ENCODE peak calls at places on chromosome 11, in eight cellular contexts. N is K562, T is colonic mucosa, K is psoas muscle, G is right atrium auricular region, O is left ventricle myocardium inferior, D is mesendoderm, Q is RWPE1. J is an unnamed sample.

GRCh38 chr11:2781413-2782274 is 81.8 kb upstream of the KCNQ1OT1 start:
- DNase-seq in O (peak; percentile 7), Q (no peak), G (peak; percentile 53), N (peak; percentile 64), T (peak; percentile 16), K (peak; percentile 43), D (no peak), J (no peak)

GRCh38 chr11:62409831-62410230 is 9.0 kb upstream of the SCGB1A1 start:
- DNase-seq in Q (no peak), K (no peak), D (no peak), O (no peak), N (no peak), G (no peak), T (no peak), J (no peak)

GRCh38 chr11:1062075-1062820 is 12.4 kb upstream of the MUC2 start:
- DNase-seq in T (peak; percentile 60), N (no peak), D (no peak), G (no peak), Q (no peak), K (no peak), O (no peak), J (no peak)

GRCh38 chr11:34358258-34358665 is 452 bp upstream of the ABTB2 start:
- DNase-seq in Q (peak; percentile 86), N (peak; percentile 67), D (peak; percentile 91), K (no peak), G (peak; percentile 66), O (peak; percentile 58), T (peak; percentile 75), J (peak; percentile 82)

GRCh38 chr11:40819230-40819629 is 640.2 kb downstream of the LRRC4C start:
- DNase-seq in D (peak; percentile 21), N (no peak), T (no peak), G (no peak), O (no peak), K (no peak), Q (no peak), J (peak; percentile 1)

GRCh38 chr11:46675288-46675851 is 25.0 kb downstream of the ARHGAP1 start:
- DNase-seq in T (peak; percentile 73), D (peak; percentile 65), N (no peak), O (peak; percentile 56), K (peak; percentile 86), G (peak; percentile 87), Q (peak; percentile 71), J (peak; percentile 64)

GRCh38 chr11:36034572-36035331 is 90.9 kb downstream of the LDLRAD3 start:
- DNase-seq in N (no peak), O (no peak), Q (peak; percentile 83), K (no peak), T (no peak), D (no peak), G (no peak), J (peak; percentile 79)

GRCh38 chr11:95248666-95249467 is 17.9 kb upstream of the SESN3 start:
- DNase-seq in K (no peak), T (no peak), G (no peak), O (no peak), N (no peak), D (peak; percentile 56), Q (no peak), J (no peak)

GRCh38 chr11:10524471-10524870 is 16.5 kb downstream of the RNF141 start:
- DNase-seq in D (no peak), N (no peak), G (no peak), O (no peak), K (no peak), Q (no peak), T (no peak), J (no peak)

GRCh38 chr11:71307811-71308645 is 55.7 kb upstream of the SHANK2 start:
- DNase-seq in T (peak; percentile 9), G (peak; percentile 11), Q (no peak), K (no peak), N (no peak), D (no peak), O (no peak), J (no peak)

GRCh38 chr11:129732926-129733325 is 82.7 kb upstream of the TMEM45B start:
- DNase-seq in T (no peak), Q (no peak), O (no peak), K (no peak), N (no peak), G (no peak), D (no peak), J (no peak)

GRCh38 chr11:132772712-132773545 is 759.4 kb downstream of the OPCML start:
- DNase-seq in D (peak; percentile 68), N (no peak), G (no peak), Q (no peak), O (no peak), T (no peak), K (no peak), J (no peak)

GRCh38 chr11:96704847-96705246 is 315.0 kb downstream of the JRKL start:
- DNase-seq in Q (no peak), K (no peak), D (peak; percentile 66), O (no peak), N (no peak), G (no peak), T (no peak), J (no peak)

GRCh38 chr11:83079820-83080219 is 8.1 kb upstream of the RAB30 start:
- DNase-seq in K (no peak), D (no peak), Q (no peak), T (no peak), G (no peak), N (no peak), O (no peak), J (no peak)
- H3K27ac ChIP-seq in K (no peak overlapping the region), D (no peak overlapping the region), Q (no peak overlapping the region), T (no peak overlapping the region), G (no peak overlapping the region), N (no peak overlapping the region), O (no peak overlapping the region), J (no peak overlapping the region)

GRCh38 chr11:14422814-14423182 is 63.8 kb upstream of the RRAS2 start:
- DNase-seq in G (no peak), N (no peak), K (no peak), D (peak; percentile 85), O (no peak), Q (no peak), T (no peak), J (no peak)

GRCh38 chr11:14424096-14424495 is 65.1 kb upstream of the RRAS2 start:
- DNase-seq in N (no peak), Q (no peak), T (no peak), D (peak; percentile 49), O (no peak), G (no peak), K (no peak), J (no peak)

GRCh38 chr11:14425621-14426020 is 66.6 kb upstream of the RRAS2 start:
- DNase-seq in G (no peak), Q (no peak), D (no peak), O (no peak), T (no peak), N (no peak), K (no peak), J (no peak)

GRCh38 chr11:14422052-14422813 is 63.2 kb upstream of the RRAS2 start:
- DNase-seq in Q (peak; percentile 95), N (peak; percentile 80), D (peak; percentile 100), G (peak; percentile 94), K (peak; percentile 96), T (peak; percentile 53), O (peak; percentile 88), J (peak; percentile 89)

GRCh38 chr11:14423633-14424032 is 64.7 kb upstream of the RRAS2 start:
- DNase-seq in Q (no peak), T (no peak), D (no peak), K (no peak), O (no peak), N (no peak), G (no peak), J (no peak)
- H3K27ac ChIP-seq in Q (no peak overlapping the region), T (no peak overlapping the region), D (no peak overlapping the region), K (peak overlapping the region; percentile 65), O (peak overlapping the region; percentile 82), N (no peak overlapping the region), G (peak overlapping the region; percentile 75), J (no peak overlapping the region)

GRCh38 chr11:57787920-57788716 is 26.5 kb downstream of the CTNND1 start:
- DNase-seq in Q (peak; percentile 91), O (no peak), K (no peak), G (no peak), D (peak; percentile 68), T (no peak), N (no peak), J (peak; percentile 97)
- H3K27ac ChIP-seq in Q (peak overlapping the region; percentile 76), O (peak overlapping the region; percentile 55), K (no peak overlapping the region), G (no peak overlapping the region), D (peak overlapping the region; percentile 13), T (peak overlapping the region; percentile 52), N (no peak overlapping the region), J (peak overlapping the region; percentile 83)

DNA sequence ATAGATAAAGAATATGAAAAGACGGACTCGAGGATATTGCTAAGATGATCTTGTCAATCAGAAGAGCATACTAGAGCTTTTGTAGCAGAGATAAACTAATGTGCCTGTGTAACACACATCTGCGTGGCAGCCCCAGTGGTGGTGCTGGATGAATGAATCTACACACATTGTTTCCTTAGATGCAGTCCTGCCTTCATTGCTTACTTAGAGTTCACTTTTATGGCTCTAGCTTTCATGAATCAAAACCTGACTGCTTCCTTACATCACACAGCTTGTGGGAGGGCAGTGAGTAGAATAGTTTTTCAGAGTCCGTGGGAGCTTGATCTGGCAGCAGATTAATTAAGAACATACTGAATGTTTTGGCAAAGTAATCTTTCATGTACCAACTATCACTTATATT is 83.7 kb downstream of the EXT2 start:
- DNase-seq in D (no peak), N (no peak), K (no peak), G (no peak), O (no peak), Q (no peak), T (no peak), J (no peak)
- H3K27ac ChIP-seq in D (no peak overlapping the region), N (no peak overlapping the region), K (no peak overlapping the region), G (no peak overlapping the region), O (no peak overlapping the region), Q (no peak overlapping the region), T (no peak overlapping the region), J (no peak overlapping the region)

GRCh38 chr11:73470036-73470624 is 93.9 kb downstream of the RELT start:
- DNase-seq in T (no peak), O (no peak), K (no peak), Q (no peak), G (no peak), D (no peak), N (no peak), J (no peak)
- H3K27ac ChIP-seq in T (no peak overlapping the region), O (peak overlapping the region; percentile 73), K (peak overlapping the region; percentile 81), Q (no peak overlapping the region), G (peak overlapping the region; percentile 88), D (no peak overlapping the region), N (no peak overlapping the region), J (no peak overlapping the region)

DNA sequence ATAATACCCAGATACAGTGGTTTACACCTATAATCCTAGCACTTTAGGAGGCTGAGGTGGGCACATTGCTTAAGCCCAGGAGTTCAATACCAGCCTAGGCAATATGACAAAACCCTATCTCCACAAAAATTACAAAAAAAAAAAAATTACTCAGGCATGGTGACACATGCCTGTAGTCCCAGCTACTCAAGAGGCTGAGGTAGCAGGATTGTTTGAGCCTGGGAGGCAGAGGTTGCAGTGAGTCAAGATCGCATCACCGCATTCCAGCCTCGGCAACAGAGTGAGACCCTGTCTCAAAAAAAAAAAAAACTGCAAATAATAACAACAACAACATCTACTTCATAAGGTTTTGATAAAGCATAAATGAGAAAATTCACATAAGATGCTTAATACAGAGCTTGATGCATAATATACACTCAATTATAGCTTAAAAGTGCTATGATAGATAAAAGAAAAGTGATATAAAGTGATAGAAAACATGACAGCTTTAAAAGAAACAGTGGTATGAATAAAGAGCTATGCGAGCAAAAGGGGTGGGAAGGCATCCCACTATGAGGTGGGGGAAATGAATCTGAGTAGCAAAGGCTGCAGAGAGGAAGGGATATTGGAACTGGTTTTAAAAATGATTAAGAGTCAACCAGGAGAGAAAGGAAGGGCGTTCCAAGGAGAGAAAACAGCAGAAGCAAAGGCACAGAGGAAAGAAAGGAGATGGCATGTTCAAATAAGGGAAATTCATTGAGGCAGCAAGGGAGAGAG is 197.6 kb downstream of the KIF18A start:
- DNase-seq in G (no peak), K (no peak), T (no peak), D (peak; percentile 78), N (no peak), O (no peak), Q (no peak), J (peak; percentile 76)
- H3K27ac ChIP-seq in G (no peak overlapping the region), K (no peak overlapping the region), T (no peak overlapping the region), D (no peak overlapping the region), N (no peak overlapping the region), O (no peak overlapping the region), Q (no peak overlapping the region), J (no peak overlapping the region)